ENCODE peak calls at places on chromosomes 4 and X, in eight cellular contexts. One of them, this sample, is unnamed.

GRCh38 chr4:3680656-3681055 is 85.5 kb upstream of the ADRA2C start:
- DNase-seq in activated CD4-positive, alpha-beta T cell treated with anti-CD3 and anti-CD28 coated beads for 1 hour: no peak
- DNase-seq in WTC11: no peak
- DNase-seq in body of pancreas: no peak
- DNase-seq in BJ: no peak
- DNase-seq in effector CD4-positive, alpha-beta T cell: no peak
- DNase-seq in cardiac septum: no peak
- DNase-seq in upper lobe of left lung: no peak
- DNase-seq in this sample: no peak

GRCh38 chrX:150848914-150849365 is 49.5 kb downstream of the CD99L2 start:
- DNase-seq in effector CD4-positive, alpha-beta T cell: no peak
- DNase-seq in upper lobe of left lung: peak; percentile 75
- DNase-seq in WTC11: no peak
- DNase-seq in activated CD4-positive, alpha-beta T cell treated with anti-CD3 and anti-CD28 coated beads for 1 hour: no peak
- DNase-seq in body of pancreas: peak; percentile 88
- DNase-seq in BJ: no peak
- DNase-seq in cardiac septum: no peak
- DNase-seq in this sample: no peak

GRCh38 chr4:152663203-152664066 is 16.4 kb downstream of the TMEM154 start:
- DNase-seq in upper lobe of left lung: no peak
- DNase-seq in activated CD4-positive, alpha-beta T cell treated with anti-CD3 and anti-CD28 coated beads for 1 hour: no peak
- DNase-seq in body of pancreas: no peak
- DNase-seq in effector CD4-positive, alpha-beta T cell: no peak
- DNase-seq in cardiac septum: no peak
- DNase-seq in BJ: no peak
- DNase-seq in WTC11: no peak
- DNase-seq in this sample: no peak

GRCh38 chr4:169033660-169034059 is 23.6 kb upstream of the CBR4 start:
- DNase-seq in upper lobe of left lung: no peak
- DNase-seq in cardiac septum: no peak
- DNase-seq in BJ: no peak
- DNase-seq in body of pancreas: no peak
- DNase-seq in effector CD4-positive, alpha-beta T cell: no peak
- DNase-seq in activated CD4-positive, alpha-beta T cell treated with anti-CD3 and anti-CD28 coated beads for 1 hour: no peak
- DNase-seq in WTC11: peak; percentile 12
- DNase-seq in this sample: no peak

GRCh38 chrX:46803140-46803539 is 33.7 kb upstream of the RP2 start:
- DNase-seq in body of pancreas: no peak
- DNase-seq in upper lobe of left lung: no peak
- DNase-seq in activated CD4-positive, alpha-beta T cell treated with anti-CD3 and anti-CD28 coated beads for 1 hour: no peak
- DNase-seq in BJ: no peak
- DNase-seq in effector CD4-positive, alpha-beta T cell: no peak
- DNase-seq in cardiac septum: no peak
- DNase-seq in WTC11: peak; percentile 25
- DNase-seq in this sample: no peak

GRCh38 chr4:87209696-87210095 is 10.7 kb downstream of the KLHL8 start:
- DNase-seq in effector CD4-positive, alpha-beta T cell: no peak
- DNase-seq in activated CD4-positive, alpha-beta T cell treated with anti-CD3 and anti-CD28 coated beads for 1 hour: no peak
- DNase-seq in upper lobe of left lung: peak; percentile 85
- DNase-seq in WTC11: no peak
- DNase-seq in cardiac septum: peak; percentile 90
- DNase-seq in body of pancreas: peak; percentile 65
- DNase-seq in BJ: no peak
- DNase-seq in this sample: no peak

GRCh38 chr4:73917081-73917501 is 47.9 kb downstream of the CXCL1 start:
- DNase-seq in body of pancreas: no peak
- DNase-seq in BJ: peak; percentile 94
- DNase-seq in upper lobe of left lung: no peak
- DNase-seq in WTC11: no peak
- DNase-seq in effector CD4-positive, alpha-beta T cell: no peak
- DNase-seq in cardiac septum: no peak
- DNase-seq in activated CD4-positive, alpha-beta T cell treated with anti-CD3 and anti-CD28 coated beads for 1 hour: no peak
- DNase-seq in this sample: no peak

GRCh38 chr4:33060873-33061542 is 2340.8 kb downstream of the PCDH7 start:
- DNase-seq in body of pancreas: peak; percentile 12
- DNase-seq in activated CD4-positive, alpha-beta T cell treated with anti-CD3 and anti-CD28 coated beads for 1 hour: no peak
- DNase-seq in cardiac septum: no peak
- DNase-seq in effector CD4-positive, alpha-beta T cell: no peak
- DNase-seq in upper lobe of left lung: peak; percentile 21
- DNase-seq in BJ: no peak
- DNase-seq in WTC11: peak; percentile 66
- DNase-seq in this sample: peak; percentile 2

GRCh38 chr4:151532001-151532708 is 123.2 kb downstream of the FHIP1A start:
- DNase-seq in WTC11: no peak
- DNase-seq in BJ: no peak
- DNase-seq in activated CD4-positive, alpha-beta T cell treated with anti-CD3 and anti-CD28 coated beads for 1 hour: no peak
- DNase-seq in upper lobe of left lung: no peak
- DNase-seq in body of pancreas: no peak
- DNase-seq in effector CD4-positive, alpha-beta T cell: no peak
- DNase-seq in cardiac septum: no peak
- DNase-seq in this sample: no peak

GRCh38 chr4:162126754-162127153 is 37.0 kb downstream of the FSTL5 start:
- DNase-seq in BJ: no peak
- DNase-seq in body of pancreas: no peak
- DNase-seq in upper lobe of left lung: no peak
- DNase-seq in cardiac septum: no peak
- DNase-seq in activated CD4-positive, alpha-beta T cell treated with anti-CD3 and anti-CD28 coated beads for 1 hour: no peak
- DNase-seq in WTC11: no peak
- DNase-seq in effector CD4-positive, alpha-beta T cell: no peak
- DNase-seq in this sample: no peak

GRCh38 chrX:39425124-39425806 is 624.0 kb downstream of the MID1IP1 start:
- DNase-seq in upper lobe of left lung: no peak
- DNase-seq in BJ: no peak
- DNase-seq in activated CD4-positive, alpha-beta T cell treated with anti-CD3 and anti-CD28 coated beads for 1 hour: no peak
- DNase-seq in cardiac septum: no peak
- DNase-seq in effector CD4-positive, alpha-beta T cell: no peak
- DNase-seq in body of pancreas: no peak
- DNase-seq in WTC11: no peak
- DNase-seq in this sample: no peak

GRCh38 chr4:54898941-54899340 is 226.5 kb downstream of the KDR start:
- DNase-seq in cardiac septum: no peak
- DNase-seq in upper lobe of left lung: no peak
- DNase-seq in effector CD4-positive, alpha-beta T cell: no peak
- DNase-seq in WTC11: no peak
- DNase-seq in body of pancreas: no peak
- DNase-seq in BJ: no peak
- DNase-seq in activated CD4-positive, alpha-beta T cell treated with anti-CD3 and anti-CD28 coated beads for 1 hour: no peak
- DNase-seq in this sample: no peak

GRCh38 chrX:135213200-135213844 is 38.5 kb upstream of the ETDA start:
- DNase-seq in body of pancreas: no peak
- DNase-seq in effector CD4-positive, alpha-beta T cell: no peak
- DNase-seq in WTC11: no peak
- DNase-seq in activated CD4-positive, alpha-beta T cell treated with anti-CD3 and anti-CD28 coated beads for 1 hour: no peak
- DNase-seq in cardiac septum: no peak
- DNase-seq in upper lobe of left lung: no peak
- DNase-seq in BJ: no peak
- DNase-seq in this sample: no peak

This sample was measured in occipital lobe.